ENCODE peak calls at places on chromosomes 5 and 9, in six cellular contexts. F is lung, Z is esophagus squamous epithelium, L is SJCRH30, T is uterus, Y is brain microvascular endothelial cell. R is an unnamed sample.

GRCh38 chr9:127133739-127134167 is 11.3 kb upstream of the ANGPTL2 start:
- DNase-seq in Z (no peak), Y (peak; percentile 76), T (peak; percentile 78), F (no peak), L (peak; percentile 87), R (peak; percentile 73)

GRCh38 chr5:36059571-36060515 is 6.8 kb downstream of the UGT3A2 start:
- DNase-seq in Z (no peak), Y (no peak), L (no peak), F (no peak), T (no peak), R (no peak)

GRCh38 chr5:150540615-150541396 is 32.9 kb downstream of the NDST1 start:
- DNase-seq in Z (no peak), Y (peak; percentile 98), L (no peak), F (peak; percentile 78), T (no peak), R (no peak)

GRCh38 chr5:2044041-2044440 is 161.3 kb upstream of the IRX4 start:
- DNase-seq in Z (no peak), L (no peak), T (no peak), F (no peak), Y (no peak), R (no peak)

GRCh38 chr5:97162045-97162444 is 19.6 kb upstream of the LIX1 start:
- DNase-seq in F (peak; percentile 57), L (peak; percentile 86), Z (no peak), Y (peak; percentile 70), T (peak; percentile 44), R (no peak)

GRCh38 chr9:112097712-112098688 is 77.1 kb downstream of the SUSD1 start:
- DNase-seq in L (peak; percentile 93), T (peak; percentile 53), Z (no peak), F (peak; percentile 64), Y (peak; percentile 63), R (peak; percentile 61)

GRCh38 chr9:124493218-124493617 is 14.0 kb downstream of the NR5A1 start:
- DNase-seq in F (no peak), Z (no peak), Y (no peak), T (no peak), L (no peak), R (no peak)

GRCh38 chr5:17620627-17621026 is 10.4 kb downstream of the TAF11L12 start:
- DNase-seq in T (no peak), F (no peak), Z (no peak), Y (no peak), L (peak; percentile 3), R (no peak)

GRCh38 chr5:143601357-143601756 is 197.9 kb upstream of the NR3C1 start:
- DNase-seq in T (peak; percentile 20), Z (no peak), F (no peak), L (no peak), Y (no peak), R (no peak)

GRCh38 chr5:68554566-68555279 is 339.2 kb downstream of the PIK3R1 start:
- DNase-seq in T (peak; percentile 79), L (peak; percentile 88), Z (no peak), F (no peak), Y (peak; percentile 52), R (peak; percentile 69)

GRCh38 chr9:110575169-110575568 is 4.4 kb downstream of the SVEP1 start:
- DNase-seq in Y (no peak), T (no peak), F (no peak), Z (no peak), L (no peak), R (peak; percentile 53)

GRCh38 chr9:4603830-4604229 is 58.3 kb upstream of the PLPP6 start:
- DNase-seq in Y (no peak), F (no peak), Z (no peak), T (no peak), L (no peak), R (no peak)

GRCh38 chr9:134163374-134164196 is 779 bp downstream of the RNU6ATAC start:
- DNase-seq in F (peak; percentile 63), Z (no peak), L (no peak), T (peak; percentile 65), Y (no peak), R (peak; percentile 77)

GRCh38 chr9:91905958-91906585 is 44.0 kb downstream of the ROR2 start:
- DNase-seq in Z (no peak), Y (no peak), L (no peak), F (no peak), T (no peak), R (no peak)

GRCh38 chr5:130496215-130496614 is 592.0 kb downstream of the CHSY3 start:
- DNase-seq in Y (no peak), T (no peak), F (no peak), Z (no peak), L (no peak), R (no peak)

GRCh38 chr9:78031826-78032598 is 401 bp upstream of the GNAQ start:
- DNase-seq in F (peak; percentile 95), L (peak; percentile 92), T (peak; percentile 91), Z (peak; percentile 29), Y (peak; percentile 91), R (peak; percentile 94)

GRCh38 chr5:10364186-10364689 is 10.7 kb downstream of the MARCHF6 start:
- DNase-seq in T (no peak), L (no peak), Y (no peak), F (no peak), Z (no peak), R (no peak)

GRCh38 chr5:134136221-134136631 is 21.7 kb downstream of the TCF7 start:
- DNase-seq in T (no peak), Z (no peak), F (no peak), L (no peak), Y (no peak), R (no peak)

GRCh38 chr9:81632599-81632998 is 56.7 kb downstream of the TLE1 start:
- DNase-seq in Y (peak; percentile 78), L (no peak), T (no peak), F (no peak), Z (no peak), R (no peak)

GRCh38 chr5:159913048-159913447 is 3.2 kb upstream of the ADRA1B start:
- DNase-seq in T (peak; percentile 41), F (peak; percentile 26), Y (peak; percentile 81), L (no peak), Z (no peak), R (no peak)

GRCh38 chr5:142816577-142816976 is 46.4 kb downstream of the ARHGAP26 start:
- DNase-seq in L (peak; percentile 67), T (no peak), F (no peak), Y (peak; percentile 64), Z (no peak), R (peak; percentile 64)

GRCh38 chr5:178988436-178989220 is 6.5 kb downstream of the GRM6 start:
- DNase-seq in T (no peak), Y (no peak), Z (no peak), L (no peak), F (no peak), R (no peak)

GRCh38 chr5:57834829-57835554 is 352.4 kb upstream of the ACTBL2 start:
- DNase-seq in L (peak; percentile 98), T (no peak), F (no peak), Y (peak; percentile 60), Z (no peak), R (no peak)

GRCh38 chr5:171954721-171955120 is 51.7 kb downstream of the FBXW11 start:
- DNase-seq in T (no peak), F (no peak), Y (peak; percentile 26), Z (no peak), L (no peak), R (no peak)

GRCh38 chr5:60700347-60700815 is 415 bp upstream of the DEPDC1B start:
- DNase-seq in T (no peak), L (peak; percentile 50), Y (no peak), Z (no peak), F (no peak), R (no peak)

GRCh38 chr5:58816181-58816731 is 233.4 kb downstream of the RAB3C start:
- DNase-seq in Z (no peak), L (no peak), F (no peak), Y (no peak), T (no peak), R (no peak)

GRCh38 chr5:135400866-135401265 is 1.8 kb upstream of the MACROH2A1 start:
- DNase-seq in F (no peak), L (peak; percentile 29), Y (no peak), T (no peak), Z (no peak), R (no peak)

GRCh38 chr5:125525356-125525755 is 778.9 kb upstream of the ZNF608 start:
- DNase-seq in L (no peak), Y (no peak), T (no peak), F (no peak), Z (no peak), R (no peak)

GRCh38 chr9:78006734-78007133 is 24.9 kb downstream of the GNAQ start:
- DNase-seq in F (no peak), T (no peak), Z (no peak), Y (no peak), L (no peak), R (no peak)

GRCh38 chr9:110807956-110808598 is 139.5 kb downstream of the MUSK start:
- DNase-seq in Y (no peak), Z (no peak), L (no peak), F (no peak), T (no peak), R (no peak)

GRCh38 chr5:178213748-178214151 is 9.4 kb downstream of the HNRNPAB start:
- DNase-seq in Z (no peak), T (no peak), Y (no peak), L (no peak), F (no peak), R (no peak)

DNA sequence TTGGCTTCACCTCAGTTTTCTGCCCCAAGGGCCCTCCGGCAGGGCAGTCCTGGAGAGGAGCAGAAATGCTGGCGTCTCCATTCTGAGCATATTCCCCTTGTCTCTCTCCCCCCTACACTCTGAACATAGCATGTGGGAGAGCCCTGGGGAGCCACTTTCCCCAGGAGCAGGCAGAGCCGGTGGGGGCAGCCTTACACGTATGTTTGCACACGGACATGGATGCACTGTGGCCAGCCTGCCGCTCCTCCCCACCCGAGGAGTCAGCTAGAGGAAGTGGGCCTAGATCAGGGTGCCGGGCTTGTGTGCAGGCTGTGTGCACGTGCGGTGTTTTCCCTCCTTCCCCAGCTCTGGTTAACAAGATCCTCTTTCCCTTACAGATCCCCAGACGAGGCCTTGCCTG is 25.4 kb upstream of the POMT1 start:
- DNase-seq in F (no peak), L (no peak), T (no peak), Z (no peak), Y (no peak), R (no peak)
- H3K36me3 ChIP-seq in F (peaks cover 21% of the 10 kb centered on the region), L (peaks cover 95% of the 10 kb centered on the region), T (no peaks in the 10 kb centered on the region), Z (peaks cover 68% of the 10 kb centered on the region), Y (peaks cover 95% of the 10 kb centered on the region), R (peaks cover 9% of the 10 kb centered on the region)

DNA sequence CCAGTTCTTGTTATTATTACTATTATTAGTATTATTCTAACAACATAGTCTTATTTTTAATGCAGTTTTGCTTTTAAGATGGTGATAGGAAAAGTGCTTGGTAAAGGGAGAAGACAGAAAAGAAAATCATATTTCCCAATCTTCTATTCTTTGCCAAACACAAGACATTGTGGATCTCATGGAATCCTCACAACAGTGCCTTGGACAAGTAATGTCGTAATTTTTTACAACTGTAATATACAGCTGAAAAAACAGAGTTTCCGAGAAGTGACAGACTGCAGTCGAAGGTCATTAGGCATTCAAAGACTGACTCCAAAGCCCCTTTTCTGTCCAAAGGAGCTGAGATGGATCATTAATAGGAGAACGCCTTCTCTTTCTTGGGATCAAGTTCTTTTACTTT is 24.5 kb upstream of the TRIM32 start:
- DNase-seq in T (no peak), F (no peak), Z (no peak), Y (no peak), L (no peak), R (no peak)
- H3K27ac ChIP-seq in T (peak overlapping the region; percentile 31), F (no peak overlapping the region), Z (peak overlapping the region; percentile 35), Y (no peak overlapping the region), L (no peak overlapping the region), R (no peak overlapping the region)

GRCh38 chr9:88628114-88628513 is 93.1 kb downstream of the NXNL2 start:
- DNase-seq in Z (no peak), L (no peak), T (no peak), F (no peak), Y (no peak), R (no peak)
- H3K36me3 ChIP-seq in Z (no peaks in the 10 kb centered on the region), L (no peaks in the 10 kb centered on the region), T (no peaks in the 10 kb centered on the region), F (no peaks in the 10 kb centered on the region), Y (no peaks in the 10 kb centered on the region), R (no peaks in the 10 kb centered on the region)

GRCh38 chr5:14728109-14728938 is 63.8 kb downstream of the OTULIN start:
- DNase-seq in Z (no peak), F (no peak), L (no peak), T (no peak), Y (no peak), R (no peak)
- H3K27ac ChIP-seq in Z (no peak overlapping the region), F (no peak overlapping the region), L (no peak overlapping the region), T (no peak overlapping the region), Y (no peak overlapping the region), R (peak overlapping the region; percentile 75)

R was measured in psoas muscle.